ENCODE peak calls at places on chromosomes 3 and 15, in four cellular contexts. One of them, this sample, is unnamed.
A peak's percentile ranks its signal among the peaks of the same experiment; 100 is the strongest.

GRCh38 chr3:154229217-154229590 is 95.1 kb downstream of the DHX36 start:
- DNase-seq in HepG2: no peak
- DNase-seq in K562: no peak
- DNase-seq in GM12878: no peak
- DNase-seq in this sample: no peak

GRCh38 chr3:112405845-112406244 is 72.9 kb downstream of the CD200 start:
- DNase-seq in GM12878: no peak
- DNase-seq in HepG2: no peak
- DNase-seq in K562: no peak
- DNase-seq in this sample: no peak

GRCh38 chr3:24773798-24774197 is 279.1 kb upstream of the THRB start:
- DNase-seq in K562: peak; percentile 17
- DNase-seq in GM12878: no peak
- DNase-seq in HepG2: peak; percentile 49
- DNase-seq in this sample: peak; percentile 59

GRCh38 chr3:3180421-3180820 is 930 bp upstream of the CRBN start:
- DNase-seq in HepG2: no peak
- DNase-seq in K562: no peak
- DNase-seq in GM12878: no peak
- DNase-seq in this sample: no peak

GRCh38 chr15:83206971-83207621 is 527 bp downstream of the HDGFL3 start:
- DNase-seq in HepG2: no peak
- DNase-seq in GM12878: no peak
- DNase-seq in K562: peak; percentile 54
- DNase-seq in this sample: peak; percentile 67

GRCh38 chr15:35606345-35606744 is 60.4 kb upstream of the DPH6 start:
- DNase-seq in GM12878: no peak
- DNase-seq in K562: no peak
- DNase-seq in HepG2: no peak
- DNase-seq in this sample: no peak

GRCh38 chr3:39917060-39917773 is 107.8 kb downstream of the MYRIP start:
- DNase-seq in K562: no peak
- DNase-seq in GM12878: no peak
- DNase-seq in HepG2: no peak
- DNase-seq in this sample: no peak

GRCh38 chr3:119536757-119537156 is 22.7 kb downstream of the CD80 start:
- DNase-seq in GM12878: no peak
- DNase-seq in K562: no peak
- DNase-seq in HepG2: no peak
- DNase-seq in this sample: no peak

GRCh38 chr15:47404877-47405276 is 312.4 kb upstream of the SEMA6D start:
- DNase-seq in K562: no peak
- DNase-seq in HepG2: no peak
- DNase-seq in GM12878: no peak
- DNase-seq in this sample: no peak

GRCh38 chr3:53342353-53342752 is 5.0 kb downstream of the DCP1A start:
- DNase-seq in HepG2: no peak
- DNase-seq in GM12878: no peak
- DNase-seq in K562: no peak
- DNase-seq in this sample: no peak

GRCh38 chr15:60871731-60872130 is 357.4 kb downstream of the RORA start:
- DNase-seq in K562: no peak
- DNase-seq in HepG2: no peak
- DNase-seq in GM12878: no peak
- DNase-seq in this sample: no peak

GRCh38 chr15:99454941-99455795 is 110.6 kb upstream of the MEF2A start:
- DNase-seq in K562: peak; percentile 40
- DNase-seq in HepG2: peak; percentile 49
- DNase-seq in GM12878: no peak
- DNase-seq in this sample: no peak

GRCh38 chr3:107894998-107895397 is 195.8 kb downstream of the CD47 start:
- DNase-seq in GM12878: no peak
- DNase-seq in K562: peak; percentile 18
- DNase-seq in HepG2: no peak
- DNase-seq in this sample: no peak

GRCh38 chr15:91867581-91868026 is 14.1 kb downstream of the SLCO3A1 start:
- DNase-seq in K562: no peak
- DNase-seq in GM12878: no peak
- DNase-seq in HepG2: no peak
- DNase-seq in this sample: no peak

DNA sequence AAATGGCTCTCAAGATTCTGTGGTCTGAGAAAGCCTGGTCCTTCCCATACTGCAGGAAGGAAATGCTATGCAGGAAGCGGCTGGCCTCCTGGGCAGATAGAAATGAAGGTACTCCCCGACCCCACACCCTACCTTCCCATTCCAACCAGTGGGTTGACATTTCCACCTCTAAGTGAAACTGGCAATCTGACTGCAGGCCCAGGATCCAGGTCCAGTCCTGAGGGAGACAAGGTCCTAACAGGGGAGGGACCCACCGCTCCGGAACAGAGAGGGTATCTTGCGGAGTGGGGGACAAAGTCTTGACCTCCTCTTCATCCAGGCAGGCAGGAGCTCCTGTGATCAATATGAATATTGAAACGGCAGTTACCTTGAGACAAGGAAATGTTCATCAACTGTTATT is 6.6 kb upstream of the LOXL1 start:
- DNase-seq in GM12878: no peak
- DNase-seq in K562: no peak
- DNase-seq in HepG2: no peak
- DNase-seq in this sample: no peak
- TF ChIP-seq FOXK2 in GM12878: no peak
- TF ChIP-seq FOXK2 in K562: no peak
- TF ChIP-seq FOXK2 in HepG2: no peak
- TF ChIP-seq FOXK2 in this sample: no peak

DNA sequence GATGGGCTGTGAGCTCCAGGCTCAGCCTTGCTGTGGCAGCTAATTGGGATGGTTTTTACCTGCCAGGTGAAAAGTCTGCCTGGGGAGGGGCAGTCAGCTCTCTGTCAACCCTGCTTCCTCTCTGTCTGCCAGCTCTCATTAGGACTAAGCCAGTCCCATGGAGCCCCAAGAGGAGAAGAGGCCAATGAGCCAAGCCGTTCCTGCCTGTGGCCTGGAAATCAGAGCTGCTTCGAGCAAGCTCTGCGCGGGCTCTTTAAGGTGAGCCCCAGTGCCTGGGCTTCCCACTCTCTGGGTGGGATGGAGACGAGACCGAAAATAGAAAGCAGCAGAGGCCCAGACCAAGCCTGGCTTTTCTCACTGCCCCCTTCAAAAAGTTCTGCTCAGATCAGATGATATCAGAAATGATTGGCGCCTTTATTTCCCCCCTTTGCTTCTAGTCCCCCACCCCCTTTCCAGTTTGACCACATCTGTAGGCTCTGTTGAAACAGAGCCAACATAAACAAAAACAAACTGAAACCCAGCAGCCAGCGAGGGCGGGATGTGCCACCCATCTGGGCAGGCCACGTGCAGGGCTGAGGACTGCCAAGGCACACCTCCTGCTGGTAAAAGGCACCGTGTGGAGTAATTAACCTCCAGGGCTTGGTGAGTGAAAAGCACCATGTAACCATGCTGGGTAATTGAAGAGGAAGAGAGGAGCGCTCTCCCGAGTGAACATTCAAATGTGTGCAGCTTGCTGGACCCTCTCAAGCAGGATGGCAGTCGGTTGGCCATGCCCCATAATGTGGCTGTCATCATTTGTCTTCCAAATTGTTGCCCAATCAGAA is 471.0 kb upstream of the PROK2 start:
- DNase-seq in GM12878: no peak
- DNase-seq in HepG2: no peak
- DNase-seq in K562: no peak
- DNase-seq in this sample: peak; percentile 25
- TF ChIP-seq FOXK2 in GM12878: no peak
- TF ChIP-seq FOXK2 in HepG2: no peak
- TF ChIP-seq FOXK2 in K562: no peak
- TF ChIP-seq FOXK2 in this sample: no peak

GRCh38 chr3:37905987-37906674 is 44.5 kb downstream of the CTDSPL start:
- DNase-seq in HepG2: peak; percentile 93
- DNase-seq in K562: no peak
- DNase-seq in GM12878: no peak
- DNase-seq in this sample: no peak
- TF ChIP-seq FOXK2 in HepG2: no peak
- TF ChIP-seq FOXK2 in K562: no peak
- TF ChIP-seq FOXK2 in GM12878: no peak
- TF ChIP-seq FOXK2 in this sample: no peak

DNA sequence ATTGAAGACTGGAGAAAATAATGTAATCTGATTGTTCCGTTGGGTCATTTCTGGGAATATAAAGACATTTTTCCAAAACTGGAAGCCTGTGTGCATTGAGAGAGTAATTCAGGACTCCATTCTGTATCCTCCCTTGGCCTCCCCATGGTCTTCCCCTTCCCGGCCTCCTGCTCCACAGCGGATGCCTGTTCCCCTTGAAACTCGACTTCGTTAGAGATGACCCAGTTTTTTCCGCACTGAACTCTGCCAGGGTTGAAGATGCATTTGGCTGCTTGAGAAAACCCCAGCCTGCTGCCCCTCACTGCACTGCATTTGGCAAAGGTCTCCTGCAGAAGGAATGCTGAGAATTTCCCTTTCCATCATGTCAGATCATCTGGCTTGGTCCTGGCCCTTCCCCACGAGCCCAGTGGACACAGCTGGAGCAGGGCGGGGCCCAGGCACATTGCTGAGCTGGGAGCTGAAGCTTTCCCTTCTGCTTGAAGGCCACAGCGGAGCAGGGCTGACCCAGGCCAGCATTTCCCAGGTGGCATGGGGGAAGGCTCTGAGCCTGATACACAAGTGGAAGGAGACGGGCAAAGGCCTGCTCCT is 37.6 kb upstream of the RGMA start:
- DNase-seq in K562: no peak
- DNase-seq in HepG2: no peak
- DNase-seq in GM12878: no peak
- DNase-seq in this sample: no peak
- TF ChIP-seq FOXK2 in K562: no peak
- TF ChIP-seq FOXK2 in HepG2: no peak
- TF ChIP-seq FOXK2 in GM12878: no peak
- TF ChIP-seq FOXK2 in this sample: no peak

DNA sequence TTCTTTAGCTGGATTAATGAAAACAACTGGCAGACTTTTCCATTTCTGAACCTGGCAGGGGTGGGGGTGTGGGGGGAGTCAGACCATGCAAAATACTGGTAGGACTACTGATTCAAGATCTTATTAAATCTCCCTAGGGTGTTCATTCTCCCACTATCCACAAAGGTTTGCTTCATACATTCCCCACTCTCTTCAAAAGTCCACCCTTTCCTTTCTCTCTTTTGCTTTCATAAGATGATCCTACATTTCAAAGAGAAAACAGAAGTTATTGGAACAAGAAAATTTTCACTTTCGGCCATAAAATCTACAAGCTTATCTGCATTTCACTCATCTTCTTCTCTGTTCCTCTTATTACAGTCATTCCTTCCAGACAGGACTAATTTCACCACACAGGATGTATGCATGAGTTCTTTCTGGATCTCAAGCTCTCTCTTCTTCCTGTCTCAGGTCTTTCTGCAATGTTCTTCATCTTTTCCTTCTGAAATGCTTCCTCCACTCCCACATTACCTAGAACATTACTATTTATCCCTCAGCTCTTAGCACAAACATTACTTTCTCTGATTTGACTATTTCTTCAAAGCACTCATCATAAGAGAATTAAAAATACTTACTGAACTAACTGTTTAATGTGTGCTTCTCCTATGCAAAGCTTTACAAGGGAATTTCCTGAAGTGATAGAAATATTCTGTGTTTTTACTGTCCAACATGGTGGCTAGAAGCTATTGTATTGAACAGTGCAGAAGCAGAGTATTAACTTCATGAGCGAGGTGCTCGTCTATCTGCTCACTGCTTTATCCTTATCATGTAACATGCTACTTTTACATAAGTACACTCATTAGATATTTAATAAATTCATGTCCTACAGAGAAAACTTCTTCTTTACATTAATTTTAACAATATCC is 238.9 kb downstream of the ISL2 start:
- DNase-seq in K562: no peak
- DNase-seq in GM12878: peak; percentile 79
- DNase-seq in HepG2: no peak
- DNase-seq in this sample: no peak
- TF ChIP-seq FOXK2 in K562: no peak
- TF ChIP-seq FOXK2 in GM12878: no peak
- TF ChIP-seq FOXK2 in HepG2: no peak
- TF ChIP-seq FOXK2 in this sample: no peak

GRCh38 chr3:31466016-31466415 is 66.7 kb upstream of the STT3B start:
- DNase-seq in GM12878: no peak
- DNase-seq in HepG2: no peak
- DNase-seq in K562: no peak
- DNase-seq in this sample: no peak
- TF ChIP-seq FOXK2 in GM12878: no peak
- TF ChIP-seq FOXK2 in HepG2: no peak
- TF ChIP-seq FOXK2 in K562: no peak
- TF ChIP-seq FOXK2 in this sample: no peak

DNA sequence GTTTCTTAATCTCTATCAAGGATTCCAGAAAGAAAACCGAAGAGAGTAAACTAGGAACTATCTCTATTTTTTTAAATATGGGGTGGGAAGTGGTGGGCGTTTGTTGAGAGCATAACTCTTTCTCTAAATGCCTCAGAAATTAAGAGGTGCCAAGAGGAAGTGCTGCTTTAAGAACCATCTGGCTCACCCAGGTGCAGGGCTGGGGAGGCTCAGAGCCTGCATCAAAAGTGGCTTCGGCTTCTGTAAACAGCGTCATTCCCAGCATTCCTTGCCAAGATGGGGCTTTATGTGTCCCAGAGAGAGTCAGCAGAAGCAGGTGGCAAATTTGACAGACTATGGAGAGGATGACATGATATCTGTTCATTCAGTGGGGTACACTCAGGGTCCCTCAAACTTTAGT is 123.3 kb upstream of the BFSP2 start:
- DNase-seq in HepG2: no peak
- DNase-seq in GM12878: no peak
- DNase-seq in K562: no peak
- DNase-seq in this sample: no peak
- TF ChIP-seq FOXK2 in HepG2: no peak
- TF ChIP-seq FOXK2 in GM12878: no peak
- TF ChIP-seq FOXK2 in K562: no peak
- TF ChIP-seq FOXK2 in this sample: no peak